ENCODE peak calls at places on chromosomes 16 and 17, in nine cellular contexts. L is sigmoid colon, K is GM12892, Z is transverse colon, W is Peyer's patch, T is ovary, U is endothelial cell of umbilical vein, E is A549, G is prostate gland. V is an unnamed sample.

GRCh38 chr16:70662991-70663523 is 16.7 kb downstream of the IL34 start:
- DNase-seq in Z (no peak), T (no peak), K (no peak), E (no peak), W (no peak), U (no peak), L (peak), G (no peak), V (no peak)

GRCh38 chr16:28208131-28208530 is 3.6 kb downstream of the XPO6 start:
- DNase-seq in K (no peak), E (no peak), U (no peak), Z (no peak), G (no peak), L (no peak), W (no peak), T (no peak), V (no peak)

GRCh38 chr17:74419862-74420492 is 11.9 kb upstream of the GPRC5C start:
- DNase-seq in W (no peak), T (no peak), L (no peak), Z (peak), E (no peak), K (no peak), G (no peak), U (no peak), V (no peak)

GRCh38 chr17:6366144-6366755 is 68.7 kb downstream of the AIPL1 start:
- DNase-seq in T (no peak), E (no peak), L (no peak), Z (no peak), G (no peak), K (no peak), U (no peak), W (no peak), V (no peak)

GRCh38 chr16:57530104-57530522 is 6.3 kb downstream of the CCDC102A start:
- DNase-seq in W (peak), T (peak), L (peak), E (no peak), Z (peak), G (no peak), K (peak), U (peak), V (peak)

GRCh38 chr17:42676424-42677011 is at the start of gene PLEKHH3:
- DNase-seq in E (no peak), W (no peak), K (no peak), T (no peak), L (no peak), U (no peak), G (no peak), Z (no peak), V (peak)

GRCh38 chr16:11737678-11738077 is 5.0 kb downstream of the TXNDC11 start:
- DNase-seq in L (no peak), Z (no peak), T (no peak), K (no peak), G (no peak), U (no peak), W (no peak), E (no peak), V (no peak)

GRCh38 chr17:45227631-45228120 is 6.0 kb downstream of the FMNL1 start:
- DNase-seq in U (no peak), T (no peak), L (no peak), E (no peak), G (no peak), K (peak), W (no peak), Z (no peak), V (peak)

GRCh38 chr16:66365588-66365987 is 903 bp upstream of the CDH5 start:
- DNase-seq in Z (peak), E (no peak), K (no peak), U (peak), T (peak), L (no peak), W (no peak), G (no peak), V (no peak)

GRCh38 chr16:87325480-87325879 is 8.3 kb upstream of the C16orf95 start:
- DNase-seq in Z (no peak), K (no peak), T (no peak), W (no peak), U (no peak), L (no peak), G (no peak), E (no peak), V (peak)

GRCh38 chr16:67650023-67650422 is 5.1 kb downstream of the CARMIL2 start:
- DNase-seq in G (no peak), T (no peak), K (no peak), L (no peak), Z (no peak), E (no peak), W (no peak), U (no peak), V (peak)

GRCh38 chr17:56832446-56832845 is 1.3 kb downstream of the C17orf67 start:
- DNase-seq in Z (no peak), W (no peak), K (no peak), L (no peak), U (no peak), T (no peak), G (no peak), E (no peak), V (no peak)

GRCh38 chr17:56831364-56832095 is 2.2 kb downstream of the C17orf67 start:
- DNase-seq in L (no peak), U (no peak), G (no peak), K (no peak), W (no peak), T (no peak), Z (no peak), E (no peak), V (no peak)

GRCh38 chr17:56834380-56835258 is 668 bp downstream of the DGKE start:
- DNase-seq in T (peak), L (peak), U (peak), G (peak), K (peak), W (peak), Z (peak), E (peak), V (peak)

GRCh38 chr17:56833812-56834379 is at the start of the genes C17orf67 and DGKE:
- DNase-seq in Z (peak), L (peak), G (peak), U (peak), K (peak), W (peak), T (peak), E (peak), V (peak)

GRCh38 chr17:56833023-56833811 is 503 bp downstream of the C17orf67 start:
- DNase-seq in G (peak), U (peak), W (peak), K (peak), L (peak), T (peak), E (peak), Z (peak), V (peak)
- TF ChIP-seq POLR2A in G (peak), U (no peak), W (peak), K (peak), L (no peak), T (no peak), E (peak), Z (no peak), V (peak)

DNA sequence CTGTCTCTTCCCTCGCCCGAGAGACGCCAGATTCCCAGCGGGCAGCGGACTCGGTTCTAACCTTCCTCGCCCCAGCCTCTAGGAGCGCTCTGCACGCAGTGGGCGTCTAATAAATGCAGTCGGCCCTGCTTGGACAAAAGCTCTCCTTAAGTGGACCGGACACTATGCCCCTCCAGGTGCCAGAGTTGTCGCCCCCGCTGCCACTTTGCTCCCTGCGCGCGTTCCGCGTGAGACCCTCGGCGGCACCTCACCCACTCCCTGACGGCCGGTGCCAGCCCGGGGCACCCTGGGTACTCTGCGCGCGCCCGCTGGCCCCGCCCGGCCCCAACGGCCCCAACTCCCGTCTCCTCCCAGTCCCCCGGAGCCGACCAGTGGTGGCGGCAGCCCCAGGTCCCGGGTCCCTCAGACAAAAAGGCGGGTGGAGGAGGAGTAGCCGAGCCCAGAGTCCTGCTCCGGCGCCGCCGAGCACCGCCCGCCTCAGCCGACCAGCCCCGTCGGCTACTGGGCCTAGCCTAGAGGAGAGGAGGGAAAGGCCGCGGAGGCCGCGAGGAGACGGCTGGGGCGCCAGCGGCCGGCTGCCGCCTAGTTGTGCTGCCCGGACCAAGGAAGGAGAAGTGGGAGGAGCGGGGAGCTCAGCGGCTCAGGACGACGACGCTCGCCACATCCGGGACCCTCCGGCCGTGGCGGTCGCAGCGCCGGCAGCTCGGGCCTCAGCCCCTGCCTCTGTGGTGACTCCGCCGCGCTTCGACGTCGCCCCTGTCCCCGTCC is 123.0 kb downstream of the GOSR1 start:
- DNase-seq in E (peak), Z (peak), K (peak), W (peak), L (peak), U (peak), G (peak), T (peak), V (peak)
- TF ChIP-seq POLR2A in E (peak), Z (peak), K (peak), W (peak), L (peak), U (no peak), G (peak), T (peak), V (peak)

GRCh38 chr17:77445908-77446535 is 305.3 kb downstream of the SEC14L1 start:
- DNase-seq in L (no peak), K (no peak), E (no peak), U (peak), W (peak), T (no peak), Z (peak), G (no peak), V (peak)
- TF ChIP-seq POLR2A in L (no peak), K (no peak), E (no peak), U (no peak), W (no peak), T (no peak), Z (no peak), G (no peak), V (no peak)

GRCh38 chr16:73060216-73060615 is 12.3 kb upstream of the ZFHX3 start:
- DNase-seq in L (peak), G (no peak), K (no peak), T (no peak), W (no peak), U (no peak), Z (no peak), E (no peak), V (no peak)

GRCh38 chr16:73058221-73058615 is 10.3 kb upstream of the ZFHX3 start:
- DNase-seq in U (peak), G (no peak), Z (peak), T (peak), K (peak), E (no peak), L (no peak), W (no peak), V (peak)

GRCh38 chr16:73057369-73058210 is 9.7 kb upstream of the ZFHX3 start:
- DNase-seq in T (peak), L (no peak), W (no peak), K (no peak), E (no peak), Z (no peak), G (no peak), U (peak), V (peak)

GRCh38 chr16:73059779-73060178 is 11.9 kb upstream of the ZFHX3 start:
- DNase-seq in G (no peak), K (no peak), U (no peak), E (no peak), W (no peak), L (no peak), T (no peak), Z (no peak), V (no peak)

DNA sequence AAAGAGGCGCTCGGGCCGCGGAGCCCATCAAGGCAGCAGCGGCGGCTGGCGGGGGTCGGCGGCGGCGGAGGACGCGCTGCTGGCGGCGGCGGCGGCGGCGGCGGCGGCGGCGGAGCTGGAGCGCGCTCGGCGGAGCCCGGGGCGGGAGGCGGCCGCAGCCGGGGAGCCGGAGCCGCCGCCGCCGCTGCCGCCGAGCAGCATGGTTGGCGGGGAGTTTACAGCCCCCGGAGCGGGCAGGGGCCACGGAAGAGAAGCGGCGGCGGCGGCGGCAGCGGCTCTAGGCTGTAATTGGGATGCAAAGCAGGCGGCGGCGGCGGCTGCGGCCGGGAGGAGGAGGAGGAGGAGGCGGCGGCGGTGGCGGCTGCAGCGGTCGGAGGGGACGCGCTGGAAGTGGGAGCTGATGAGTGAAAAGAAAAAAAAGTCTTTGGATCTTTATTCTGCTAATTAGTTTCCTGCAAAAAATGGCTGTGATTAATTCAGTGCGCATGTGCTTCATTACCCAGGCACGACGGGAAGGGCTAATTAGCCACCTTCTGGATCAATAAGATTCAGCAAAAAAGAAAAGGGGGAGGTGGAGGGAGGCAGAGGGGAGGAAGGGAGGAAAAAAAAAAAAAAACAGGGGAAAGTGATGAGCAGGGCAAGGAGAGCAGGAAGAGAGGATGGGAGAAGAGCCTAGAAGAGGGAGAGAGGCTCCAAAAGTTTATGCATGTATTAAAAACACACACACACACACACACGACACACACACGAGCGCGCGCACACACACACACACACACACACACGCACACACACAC is 10.9 kb upstream of the ZFHX3 start:
- DNase-seq in L (peak), T (peak), E (no peak), U (peak), Z (no peak), K (no peak), W (no peak), G (no peak), V (peak)
- TF ChIP-seq POLR2A in L (no peak), T (no peak), E (no peak), U (no peak), Z (no peak), K (no peak), W (no peak), G (no peak), V (no peak)

GRCh38 chr17:75764711-75765421 is at the start of gene GALK1:
- DNase-seq in Z (peak), T (peak), W (peak), E (peak), U (peak), L (peak), K (peak), G (peak), V (peak)
- TF ChIP-seq POLR2A in Z (peak), T (peak), W (peak), E (peak), U (peak), L (peak), K (no peak), G (peak), V (no peak)

GRCh38 chr17:12990041-12990808 is 27.6 kb downstream of the ELAC2 start:
- DNase-seq in K (no peak), W (no peak), Z (no peak), L (no peak), U (no peak), G (no peak), E (no peak), T (no peak), V (no peak)
- TF ChIP-seq POLR2A in K (peak), W (no peak), Z (no peak), L (no peak), U (no peak), G (no peak), E (peak), T (no peak), V (no peak)

V was measured in spleen.